ENCODE peak calls at places on chromosomes 3 and 15, in ten cellular contexts. L, J, K, D, N, C, I, T, Z and U are unnamed samples.

GRCh38 chr3:21562225-21562624 is 188.8 kb downstream of the ZNF385D start:
- DNase-seq in I (no peak), C (no peak), Z (no peak), N (no peak), J (no peak), L (no peak), D (no peak), K (no peak), T (no peak), U (no peak)

GRCh38 chr15:77603616-77604406 is 28.9 kb downstream of the LINGO1 start:
- DNase-seq in C (no peak), J (no peak), T (no peak), L (no peak), D (no peak), I (no peak), Z (no peak), K (no peak), N (no peak), U (no peak)

GRCh38 chr3:88263417-88264116 is 113.8 kb downstream of the C3orf38 start:
- DNase-seq in C (no peak), L (no peak), I (no peak), T (no peak), J (no peak), D (no peak), K (no peak), N (no peak), Z (no peak), U (no peak)

GRCh38 chr3:152071924-152072323 is 196.8 kb upstream of the MBNL1 start:
- DNase-seq in C (peak), J (no peak), Z (peak), L (no peak), K (no peak), I (no peak), N (no peak), T (no peak), D (no peak), U (peak)

GRCh38 chr3:197392961-197393360 is 94.5 kb upstream of the DLG1 start:
- DNase-seq in C (peak), I (no peak), T (no peak), K (no peak), J (no peak), N (no peak), D (no peak), Z (no peak), L (no peak), U (no peak)

GRCh38 chr3:13879946-13880810 is at the start of gene WNT7A:
- DNase-seq in J (no peak), D (no peak), N (peak), C (no peak), T (no peak), I (no peak), K (no peak), Z (no peak), L (peak), U (peak)

GRCh38 chr3:3753416-3753815 is 45.8 kb upstream of the LRRN1 start:
- DNase-seq in T (no peak), J (no peak), L (no peak), C (no peak), Z (no peak), K (no peak), I (no peak), D (no peak), N (no peak), U (no peak)

GRCh38 chr3:184780981-184781515 is 30.9 kb upstream of the VPS8 start:
- DNase-seq in J (no peak), Z (no peak), C (no peak), I (no peak), N (no peak), L (no peak), K (no peak), T (no peak), D (no peak), U (no peak)

GRCh38 chr15:99963096-99963825 is 230.0 kb upstream of the LYSMD4 start:
- DNase-seq in J (peak), I (no peak), K (no peak), L (no peak), T (no peak), Z (no peak), N (peak), C (no peak), D (no peak), U (no peak)

GRCh38 chr3:126557761-126558160 is 971 bp downstream of the C3orf22 start:
- DNase-seq in Z (no peak), D (no peak), C (no peak), L (no peak), T (no peak), I (no peak), J (no peak), N (no peak), K (no peak), U (no peak)

GRCh38 chr3:133192363-133192945 is 154.3 kb downstream of the TMEM108 start:
- DNase-seq in D (no peak), J (no peak), T (no peak), Z (no peak), L (no peak), N (no peak), I (no peak), K (no peak), C (no peak), U (no peak)

GRCh38 chr3:51734572-51734907 is 27.7 kb downstream of the GRM2 start:
- DNase-seq in J (no peak), I (no peak), T (no peak), C (no peak), K (no peak), L (no peak), Z (no peak), D (no peak), N (no peak), U (no peak)

GRCh38 chr3:46733026-46733800 is 15.5 kb upstream of the PRSS50 start:
- DNase-seq in Z (no peak), J (no peak), L (no peak), T (no peak), D (no peak), N (no peak), K (no peak), I (no peak), C (no peak), U (no peak)

GRCh38 chr3:132641837-132642538 is 17.6 kb downstream of the ACAD11 start:
- DNase-seq in N (no peak), I (no peak), D (no peak), K (no peak), T (no peak), Z (peak), J (no peak), L (peak), C (peak), U (peak)

GRCh38 chr3:128482857-128483656 is 9.9 kb downstream of the GATA2 start:
- DNase-seq in J (peak), K (no peak), N (no peak), T (no peak), D (no peak), L (no peak), Z (no peak), I (no peak), C (peak), U (peak)

GRCh38 chr15:65362491-65362890 is 15.3 kb downstream of the IGDCC3 start:
- DNase-seq in K (no peak), J (no peak), N (peak), C (no peak), L (no peak), D (no peak), Z (no peak), I (no peak), T (no peak), U (no peak)

GRCh38 chr3:51711352-51712019 is 4.6 kb downstream of the GRM2 start:
- DNase-seq in Z (no peak), J (peak), K (no peak), C (no peak), L (no peak), N (no peak), D (no peak), T (no peak), I (no peak), U (no peak)

GRCh38 chr3:11367116-11367781 is 95.1 kb downstream of the ATG7 start:
- DNase-seq in I (no peak), C (peak), J (peak), L (no peak), D (no peak), Z (no peak), K (no peak), T (no peak), N (peak), U (no peak)

GRCh38 chr15:74956648-74957300 is at the start of gene RPP25:
- DNase-seq in N (peak), D (peak), I (peak), J (peak), C (peak), L (peak), Z (peak), T (no peak), K (peak), U (peak)
- TF ChIP-seq POLR2A in N (no peak), D (peak), I (no peak), J (peak), C (peak), L (peak), Z (peak), T (peak), K (peak), U (peak)

DNA sequence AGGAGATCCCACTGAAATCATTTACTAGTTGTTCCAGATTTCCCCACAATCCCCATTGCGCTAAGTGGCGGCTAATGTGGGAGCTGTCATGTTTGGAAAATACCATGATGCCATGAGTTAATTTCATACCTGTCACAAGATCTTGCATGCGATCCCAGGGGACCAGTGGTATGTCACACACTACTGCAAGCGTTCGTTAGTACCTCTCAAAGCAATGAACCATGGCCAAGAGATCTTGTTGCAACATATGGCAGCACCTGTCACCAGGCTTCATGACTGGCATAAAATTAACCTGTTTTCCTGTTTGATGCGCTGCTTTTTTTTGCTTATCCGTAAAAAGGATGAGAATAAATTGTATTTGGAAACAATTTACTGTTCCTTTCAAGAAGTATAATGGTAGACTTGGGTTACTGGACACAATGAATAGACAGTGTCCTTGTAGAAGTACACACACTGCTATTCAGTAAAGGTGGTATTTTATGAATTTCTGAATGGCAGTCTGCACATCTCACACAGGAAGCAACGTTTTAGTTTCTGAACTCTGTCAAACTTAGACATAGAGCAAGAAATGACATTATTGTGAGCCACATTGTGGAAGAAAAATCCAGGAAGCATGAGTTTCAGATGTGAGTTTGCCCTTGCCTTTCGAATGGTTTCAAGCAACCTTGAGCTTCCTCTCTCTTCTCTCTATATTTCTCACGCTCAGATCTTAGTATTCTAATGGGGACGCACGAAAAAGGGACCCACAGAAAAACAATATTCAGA is 81.9 kb downstream of the CHL1 start:
- DNase-seq in N (no peak), T (peak), C (no peak), I (no peak), D (peak), L (no peak), Z (no peak), K (no peak), J (no peak), U (no peak)
- TF ChIP-seq POLR2A in N (no peak), T (no peak), C (no peak), I (no peak), D (no peak), L (no peak), Z (no peak), K (no peak), J (no peak), U (no peak)

DNA sequence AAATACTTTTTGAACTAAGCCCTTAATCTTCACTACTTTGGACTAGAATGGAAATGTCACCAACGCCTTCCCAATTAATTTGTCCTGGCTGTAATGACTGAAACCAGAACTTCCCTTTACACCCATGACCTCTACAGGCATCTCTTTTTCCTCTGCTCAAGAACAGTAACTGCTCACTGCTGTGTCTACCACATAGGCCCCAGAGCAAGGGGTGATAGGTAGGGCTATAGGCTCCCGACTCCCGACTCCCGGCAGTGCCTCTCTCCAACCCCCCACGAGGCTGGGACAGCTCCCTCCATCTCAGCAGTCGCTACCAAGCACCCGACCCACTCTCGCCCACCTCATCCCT is 384 bp upstream of the LEKR1 start:
- DNase-seq in I (no peak), J (no peak), L (no peak), D (no peak), T (no peak), C (no peak), N (no peak), K (no peak), Z (no peak), U (no peak)
- TF ChIP-seq POLR2A in I (no peak), J (no peak), L (no peak), D (no peak), T (no peak), C (no peak), N (no peak), K (no peak), Z (no peak), U (no peak)

DNA sequence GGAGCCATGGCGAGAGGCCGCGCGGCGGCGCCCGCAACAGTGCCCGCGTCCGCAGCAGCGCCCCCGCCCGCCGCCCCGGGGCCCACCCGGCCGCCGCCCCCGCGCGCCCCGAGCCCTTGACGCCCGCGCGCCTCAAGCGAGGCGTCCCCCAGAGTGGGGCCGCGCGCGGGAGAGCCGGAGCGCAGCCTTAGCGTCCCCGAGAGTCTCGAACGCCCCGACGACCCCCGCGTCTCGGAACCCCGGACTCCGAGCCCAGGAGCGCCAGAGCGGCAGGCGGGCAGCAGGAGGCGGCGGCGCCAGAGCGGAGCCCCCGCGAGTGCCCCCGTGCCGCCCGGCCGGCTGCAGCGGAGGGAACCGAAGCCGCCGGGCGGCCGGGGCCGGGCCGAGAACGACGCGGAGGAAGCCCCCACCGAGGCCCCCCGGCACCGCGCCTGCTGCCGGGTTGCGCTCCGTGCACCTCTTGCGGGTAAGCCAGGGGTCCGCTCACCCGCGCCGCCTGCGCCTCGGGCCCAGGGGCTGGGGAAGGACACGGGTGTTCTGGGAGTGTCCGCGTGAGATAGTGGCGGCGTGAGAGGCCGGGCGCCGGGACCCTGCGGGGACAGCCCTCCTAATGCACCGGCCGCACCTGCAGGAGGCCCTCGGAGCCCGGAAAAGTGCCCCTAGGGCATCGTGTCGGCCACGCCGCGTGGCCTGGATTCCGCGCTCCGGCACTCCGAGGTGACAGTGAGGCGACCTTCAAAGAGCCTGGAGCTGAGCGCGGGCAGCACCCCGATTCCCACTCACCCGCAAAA is 51.9 kb upstream of the ULK4 start:
- DNase-seq in L (no peak), D (peak), Z (no peak), K (no peak), J (peak), C (no peak), T (no peak), I (no peak), N (peak), U (peak)
- TF ChIP-seq POLR2A in L (no peak), D (peak), Z (peak), K (no peak), J (peak), C (no peak), T (peak), I (no peak), N (no peak), U (no peak)

GRCh38 chr3:62319570-62320243 is 53.6 kb downstream of the FEZF2 start:
- DNase-seq in J (no peak), C (no peak), L (no peak), T (no peak), N (no peak), I (no peak), D (no peak), K (no peak), Z (no peak), U (no peak)

GRCh38 chr3:62316525-62316924 is 56.8 kb downstream of the FEZF2 start:
- DNase-seq in D (no peak), N (no peak), K (no peak), C (no peak), J (no peak), L (no peak), Z (no peak), I (no peak), T (no peak), U (no peak)

GRCh38 chr3:62323241-62323640 is 50.1 kb downstream of the FEZF2 start:
- DNase-seq in C (no peak), L (no peak), K (no peak), N (no peak), Z (no peak), I (no peak), D (no peak), J (no peak), T (no peak), U (no peak)

GRCh38 chr3:62318365-62318751 is 55.0 kb downstream of the FEZF2 start:
- DNase-seq in Z (no peak), T (no peak), N (no peak), C (no peak), I (no peak), J (no peak), L (no peak), D (no peak), K (no peak), U (no peak)

GRCh38 chr3:62318752-62319569 is 54.4 kb downstream of the FEZF2 start:
- DNase-seq in C (peak), I (peak), K (peak), T (no peak), N (peak), L (peak), Z (no peak), J (peak), D (peak), U (peak)
- TF ChIP-seq POLR2A in C (no peak), I (peak), K (peak), T (no peak), N (no peak), L (peak), Z (no peak), J (no peak), D (no peak), U (no peak)